ENCODE peak calls at places on chromosome 20, in ten cellular contexts. O, P, U, H, W, J, L, R, A and D are unnamed samples.

GRCh38 chr20:44274303-44275017 is 27.4 kb downstream of the GDAP1L1 start:
- DNase-seq in O (no peak), P (no peak), U (no peak), H (no peak), W (no peak), J (no peak), L (no peak), R (no peak), A (no peak), D (no peak)

GRCh38 chr20:34987288-34988175 is 31.9 kb downstream of the MYH7B start:
- DNase-seq in O (no peak), P (no peak), U (no peak), H (no peak), W (no peak), J (no peak), L (no peak), R (no peak), A (no peak), D (no peak)

GRCh38 chr20:51747182-51747911 is 20.8 kb downstream of the ATP9A start:
- DNase-seq in O (no peak), P (no peak), U (no peak), H (no peak), W (no peak), J (no peak), L (no peak), R (no peak), A (no peak), D (no peak)

GRCh38 chr20:6489361-6490154 is 277.9 kb upstream of the BMP2 start:
- DNase-seq in O (peak; percentile 19), P (no peak), U (no peak), H (no peak), W (no peak), J (no peak), L (no peak), R (no peak), A (no peak), D (no peak)

GRCh38 chr20:53387983-53388675 is 205.5 kb downstream of the ZNF217 start:
- DNase-seq in O (no peak), P (no peak), U (no peak), H (no peak), W (no peak), J (no peak), L (no peak), R (no peak), A (no peak), D (no peak)

GRCh38 chr20:12744026-12744425 is 264.7 kb upstream of the SPTLC3 start:
- DNase-seq in O (no peak), P (no peak), U (no peak), H (no peak), W (no peak), J (no peak), L (no peak), R (no peak), A (no peak), D (no peak)

GRCh38 chr20:33674294-33675126 is at the start of gene NECAB3:
- DNase-seq in O (peak; percentile 77), P (peak; percentile 90), U (peak; percentile 79), H (peak; percentile 87), W (peak; percentile 95), J (peak; percentile 71), L (peak; percentile 92), R (peak; percentile 85), A (peak; percentile 91), D (no peak)

GRCh38 chr20:54477134-54477533 is 1.7 kb downstream of the DOK5 start:
- DNase-seq in O (no peak), P (no peak), U (no peak), H (no peak), W (no peak), J (no peak), L (no peak), R (no peak), A (peak; percentile 32), D (no peak)

GRCh38 chr20:32536861-32537656 is 48.1 kb downstream of the NOL4L start:
- DNase-seq in O (no peak), P (no peak), U (peak; percentile 68), H (peak; percentile 85), W (no peak), J (no peak), L (peak; percentile 88), R (no peak), A (no peak), D (no peak)

GRCh38 chr20:38272961-38273360 is 12.4 kb upstream of the KIAA1755 start:
- DNase-seq in O (peak; percentile 66), P (no peak), U (no peak), H (no peak), W (no peak), J (peak; percentile 91), L (no peak), R (no peak), A (peak; percentile 75), D (no peak)

GRCh38 chr20:57180954-57181353 is 85.5 kb downstream of the BMP7 start:
- DNase-seq in O (no peak), P (no peak), U (no peak), H (no peak), W (no peak), J (no peak), L (peak; percentile 60), R (no peak), A (no peak), D (no peak)

GRCh38 chr20:17612287-17612974 is 42.6 kb downstream of the DSTN start:
- DNase-seq in O (peak; percentile 70), P (peak; percentile 46), U (no peak), H (peak; percentile 58), W (peak; percentile 91), J (peak; percentile 87), L (peak; percentile 46), R (no peak), A (peak; percentile 80), D (peak; percentile 86)

GRCh38 chr20:57747889-57748456 is 38.2 kb upstream of the PMEPA1 start:
- DNase-seq in O (no peak), P (peak; percentile 31), U (no peak), H (no peak), W (no peak), J (no peak), L (no peak), R (no peak), A (no peak), D (no peak)

GRCh38 chr20:40156600-40157307 is 532.3 kb downstream of the MAFB start:
- DNase-seq in O (no peak), P (no peak), U (no peak), H (no peak), W (no peak), J (no peak), L (no peak), R (no peak), A (no peak), D (no peak)

DNA sequence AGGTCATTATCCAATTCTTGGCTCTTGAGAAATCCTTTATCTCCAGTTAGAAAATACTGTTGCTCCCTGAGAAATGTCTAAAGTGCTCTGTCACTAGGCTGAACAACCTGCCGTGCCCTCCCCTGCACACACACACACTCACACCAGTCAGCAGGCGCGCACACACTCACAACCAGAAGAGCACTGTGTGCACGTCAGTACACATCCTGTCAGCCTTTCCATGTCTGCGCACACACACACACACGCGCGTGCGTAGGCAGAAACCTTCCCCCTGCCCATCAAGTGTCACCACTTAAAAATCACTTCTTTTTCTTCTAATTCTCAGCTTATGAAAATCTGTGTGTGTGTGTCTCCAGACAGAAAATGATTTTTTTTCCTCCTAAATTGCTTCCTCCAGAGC is 100.3 kb downstream of the EDN3 start:
- DNase-seq in O (no peak), P (no peak), U (no peak), H (no peak), W (no peak), J (no peak), L (no peak), R (no peak), A (no peak), D (no peak)
- H3K4me3 ChIP-seq in O (no peak overlapping the region), P (no peak overlapping the region), U (no peak overlapping the region), H (no peak overlapping the region), W (no peak overlapping the region), J (no peak overlapping the region), L (no peak overlapping the region), R (no peak overlapping the region), A (no peak overlapping the region), D (no peak overlapping the region)

DNA sequence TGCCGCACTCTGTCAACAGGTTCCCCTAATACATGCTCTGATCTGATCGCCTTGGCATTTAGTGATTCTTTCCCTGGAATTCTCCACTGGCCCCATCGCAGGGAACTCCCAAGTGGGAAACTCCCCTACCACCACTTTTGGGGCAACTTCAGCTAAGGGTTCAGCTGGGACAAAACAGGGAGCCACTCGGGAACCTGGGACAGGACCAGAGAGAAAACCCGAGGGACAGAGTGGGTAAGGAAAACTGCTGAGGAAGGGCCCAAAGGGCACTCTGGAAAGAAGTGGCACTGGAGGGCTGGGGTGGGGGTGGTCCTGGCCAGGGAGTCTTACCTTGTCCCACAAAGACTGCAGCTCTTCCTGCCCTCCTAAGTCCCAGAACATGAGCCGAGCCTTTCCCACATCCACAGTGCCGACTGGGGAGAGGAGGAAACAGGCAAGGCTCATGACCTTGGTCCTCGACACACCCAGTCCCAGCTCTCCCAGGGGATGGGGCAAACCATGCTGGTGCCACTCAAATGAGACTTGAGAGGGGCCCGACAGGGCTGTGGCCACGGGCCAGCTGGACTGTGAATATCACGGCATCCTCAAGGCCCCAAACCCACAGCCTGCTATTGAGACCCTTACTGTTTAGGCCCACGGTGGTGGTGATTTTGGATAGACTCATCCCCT is 1.6 kb downstream of the ARFRP1 start:
- DNase-seq in O (no peak), P (no peak), U (no peak), H (no peak), W (no peak), J (no peak), L (no peak), R (no peak), A (no peak), D (no peak)
- H3K4me3 ChIP-seq in O (peak overlapping the region; percentile 81), P (peak overlapping the region; percentile 83), U (peak overlapping the region; percentile 97), H (no peak overlapping the region), W (peak overlapping the region; percentile 73), J (peak overlapping the region; percentile 83), L (no peak overlapping the region), R (peak overlapping the region; percentile 86), A (peak overlapping the region; percentile 80), D (no peak overlapping the region)

GRCh38 chr20:50735813-50736212 is 4.4 kb downstream of the PARD6B start:
- DNase-seq in O (no peak), P (no peak), U (no peak), H (no peak), W (no peak), J (no peak), L (no peak), R (no peak), A (peak; percentile 19), D (no peak)
- H3K4me3 ChIP-seq in O (no peak overlapping the region), P (no peak overlapping the region), U (no peak overlapping the region), H (no peak overlapping the region), W (no peak overlapping the region), J (no peak overlapping the region), L (no peak overlapping the region), R (no peak overlapping the region), A (no peak overlapping the region), D (no peak overlapping the region)

DNA sequence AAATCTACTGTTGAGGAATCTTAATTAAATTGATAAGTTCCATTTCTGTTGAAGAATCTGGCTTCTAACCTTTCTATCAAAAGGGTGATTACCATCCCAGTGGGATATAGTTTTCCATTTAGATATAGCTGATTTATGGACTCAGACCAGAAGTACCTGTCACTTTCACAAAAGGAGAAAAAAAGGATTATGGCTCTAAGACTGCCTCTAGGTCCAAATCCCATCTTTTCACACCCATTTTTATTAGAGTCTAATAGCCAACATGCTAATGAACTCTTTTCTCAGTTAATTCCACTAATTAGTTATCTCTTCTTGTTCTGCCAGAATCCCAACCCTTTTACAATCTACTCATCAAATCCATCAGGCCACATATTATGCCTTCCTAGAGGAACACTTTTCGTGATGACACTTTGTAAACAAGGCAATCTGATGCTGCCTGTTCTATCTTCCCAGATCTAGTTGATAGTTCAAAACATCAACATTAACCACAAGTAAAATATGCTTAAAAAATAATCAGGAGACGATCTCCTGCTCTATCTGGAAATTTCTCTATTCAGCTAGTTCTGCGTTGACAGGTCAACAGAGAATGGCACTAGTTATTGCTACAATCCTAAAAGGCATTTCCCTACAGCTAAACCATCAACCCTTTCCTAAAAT is 2.2 kb downstream of the B4GALT5 start:
- DNase-seq in O (no peak), P (no peak), U (no peak), H (no peak), W (no peak), J (no peak), L (no peak), R (no peak), A (no peak), D (no peak)
- H3K4me3 ChIP-seq in O (peak overlapping the region; percentile 87), P (peak overlapping the region; percentile 74), U (peak overlapping the region; percentile 99), H (no peak overlapping the region), W (peak overlapping the region; percentile 97), J (peak overlapping the region; percentile 84), L (no peak overlapping the region), R (peak overlapping the region; percentile 89), A (peak overlapping the region; percentile 85), D (peak overlapping the region; percentile 95)